ENCODE peak calls at places on chromosomes 2 and 18, in eight cellular contexts. A, R, S, L, M, J, P and V are unnamed samples.

GRCh38 chr18:23126352-23127056 is 8.8 kb upstream of the CABLES1 start:
- DNase-seq in J (no peak), R (no peak), L (no peak), A (no peak), P (no peak), M (peak; percentile 53), S (peak; percentile 49), V (no peak)

GRCh38 chr2:36450466-36451196 is 95.1 kb downstream of the CRIM1 start:
- DNase-seq in A (no peak), L (no peak), P (no peak), S (no peak), R (no peak), J (no peak), M (no peak), V (no peak)

GRCh38 chr2:124973396-124973795 is 948.3 kb downstream of the CNTNAP5 start:
- DNase-seq in R (no peak), P (no peak), M (no peak), A (no peak), J (no peak), S (no peak), L (no peak), V (no peak)

GRCh38 chr18:75321431-75321830 is 106.1 kb downstream of the SMIM21 start:
- DNase-seq in L (no peak), J (no peak), A (no peak), S (no peak), R (no peak), P (no peak), M (no peak), V (no peak)

GRCh38 chr2:28206786-28207185 is 185.9 kb upstream of the FOSL2 start:
- DNase-seq in J (no peak), A (no peak), P (no peak), S (no peak), R (no peak), L (no peak), M (no peak), V (no peak)

GRCh38 chr2:16425462-16426336 is 239.9 kb downstream of the CYRIA start:
- DNase-seq in M (peak; percentile 29), A (peak; percentile 62), L (no peak), J (no peak), P (peak; percentile 22), R (peak; percentile 82), S (peak; percentile 46), V (peak; percentile 62)

GRCh38 chr2:97758131-97758705 is 44.8 kb downstream of the ZAP70 start:
- DNase-seq in R (no peak), M (no peak), A (no peak), L (no peak), J (no peak), P (no peak), S (no peak), V (no peak)

GRCh38 chr18:43650423-43650822 is 373.1 kb upstream of the SYT4 start:
- DNase-seq in A (no peak), S (no peak), J (no peak), L (no peak), M (no peak), P (no peak), R (no peak), V (no peak)

GRCh38 chr2:46568212-46569009 is 89.0 kb downstream of the TMEM247 start:
- DNase-seq in M (no peak), R (no peak), L (no peak), A (no peak), J (no peak), P (no peak), S (no peak), V (no peak)

GRCh38 chr2:201347154-201347553 is 10.0 kb downstream of the FLACC1 start:
- DNase-seq in J (no peak), S (no peak), M (no peak), A (no peak), L (no peak), P (no peak), R (no peak), V (no peak)

GRCh38 chr2:198283149-198283548 is 478.8 kb downstream of the PLCL1 start:
- DNase-seq in L (no peak), M (no peak), J (no peak), P (no peak), R (no peak), S (no peak), A (no peak), V (no peak)

GRCh38 chr2:85593023-85593422 is 2.5 kb upstream of the RNF181 start:
- DNase-seq in A (no peak), R (no peak), M (no peak), J (no peak), S (no peak), L (no peak), P (no peak), V (peak; percentile 88)

GRCh38 chr18:12564378-12564777 is 93.5 kb downstream of the SPIRE1 start:
- DNase-seq in J (no peak), P (no peak), L (no peak), R (no peak), A (no peak), S (no peak), M (no peak), V (no peak)

GRCh38 chr2:18721038-18721922 is 131.9 kb upstream of the NT5C1B start:
- DNase-seq in A (no peak), S (no peak), L (no peak), R (no peak), P (no peak), M (no peak), J (no peak), V (no peak)

GRCh38 chr2:235543126-235543750 is 49.4 kb downstream of the AGAP1 start:
- DNase-seq in J (no peak), S (peak; percentile 52), R (no peak), A (no peak), L (no peak), P (no peak), M (peak; percentile 77), V (no peak)

GRCh38 chr18:55790296-55790695 is 202.3 kb upstream of the TCF4 start:
- DNase-seq in S (no peak), R (no peak), J (no peak), P (no peak), A (no peak), M (no peak), L (no peak), V (no peak)

GRCh38 chr2:75595541-75596395 is 35.0 kb upstream of the EVA1A start:
- DNase-seq in M (no peak), A (no peak), S (no peak), J (no peak), R (no peak), L (no peak), P (no peak), V (no peak)

GRCh38 chr2:173300458-173300857 is 54.2 kb upstream of the CDCA7 start:
- DNase-seq in J (no peak), P (no peak), A (no peak), M (no peak), R (no peak), S (no peak), L (no peak), V (no peak)

GRCh38 chr2:98084151-98084868 is 2.7 kb upstream of the VWA3B start:
- DNase-seq in M (peak; percentile 49), J (no peak), R (no peak), S (peak; percentile 20), L (no peak), P (no peak), A (no peak), V (no peak)

DNA sequence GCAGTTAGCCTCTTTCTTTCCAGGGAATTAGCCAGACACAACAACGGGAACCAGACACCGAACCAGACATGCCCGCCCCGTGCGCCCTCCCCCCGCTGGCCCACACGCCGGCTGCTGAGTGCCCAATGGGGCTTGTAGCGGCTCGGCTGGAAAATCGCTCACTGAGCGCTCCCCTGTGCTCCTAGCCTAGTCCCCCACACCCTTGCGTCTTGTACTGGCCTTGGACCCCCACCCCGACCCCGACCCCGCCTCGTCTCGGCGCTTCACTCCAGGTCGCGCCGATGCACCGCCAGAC is 1.3 kb downstream of the GAD1 start:
- DNase-seq in M (peak; percentile 26), P (no peak), A (no peak), L (no peak), J (no peak), S (no peak), R (no peak), V (no peak)
- H3K4me3 ChIP-seq in M (no peak overlapping the region), P (peak overlapping the region; percentile 59), A (peak overlapping the region; percentile 49), L (peak overlapping the region; percentile 39), J (peak overlapping the region; percentile 7), S (no peak overlapping the region), R (peak overlapping the region; percentile 28), V (peak overlapping the region; percentile 48)

GRCh38 chr2:60536716-60537115 is 16.7 kb downstream of the BCL11A start:
- DNase-seq in A (no peak), M (no peak), R (peak; percentile 46), S (no peak), P (no peak), J (no peak), L (no peak), V (no peak)
- H3K4me1 ChIP-seq in A (peaks cover 8% of the 10 kb centered on the region), M (peaks cover 13% of the 10 kb centered on the region), R (peaks cover 6% of the 10 kb centered on the region), S (peaks cover 62% of the 10 kb centered on the region), P (peaks cover 89% of the 10 kb centered on the region), J (peaks cover 100% of the 10 kb centered on the region), L (no peaks in the 10 kb centered on the region), V (peaks cover 74% of the 10 kb centered on the region)

DNA sequence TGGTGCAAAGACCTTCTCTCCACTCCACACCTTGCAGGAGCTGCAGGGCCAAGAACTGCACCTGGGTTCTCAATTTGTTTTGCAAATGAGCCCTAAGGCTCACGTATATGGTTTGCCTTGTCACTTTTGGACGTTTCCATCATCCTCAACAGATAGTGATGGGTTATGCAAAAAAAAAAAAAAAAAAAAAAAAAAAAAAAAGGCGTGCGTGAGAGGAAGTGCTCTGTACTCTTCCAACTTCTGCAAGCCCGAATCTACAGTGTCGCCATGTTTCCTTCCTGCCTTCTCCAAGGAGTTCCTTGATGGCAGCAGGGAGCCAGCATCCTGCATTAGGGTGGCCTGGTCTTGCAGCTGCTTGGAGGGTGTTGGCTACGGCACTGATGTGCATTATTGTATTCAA is 4.0 kb upstream of the INHBB start:
- DNase-seq in M (no peak), S (no peak), P (no peak), A (no peak), R (no peak), L (no peak), J (no peak), V (no peak)
- TF ChIP-seq CTCF in M (no peak), S (no peak), P (no peak), A (no peak), R (no peak), L (no peak), J (no peak), V (no peak)

GRCh38 chr2:164565345-164565744 is 55.9 kb downstream of the GRB14 start:
- DNase-seq in S (no peak), J (no peak), P (no peak), R (no peak), A (no peak), M (no peak), L (no peak), V (no peak)

GRCh38 chr2:164570475-164570874 is 50.8 kb downstream of the GRB14 start:
- DNase-seq in S (no peak), M (no peak), J (no peak), R (no peak), A (no peak), P (no peak), L (no peak), V (no peak)

GRCh38 chr2:164567335-164567989 is 53.8 kb downstream of the GRB14 start:
- DNase-seq in P (no peak), M (no peak), J (no peak), S (no peak), A (no peak), L (no peak), R (no peak), V (no peak)

GRCh38 chr2:164568317-164568716 is 53.0 kb downstream of the GRB14 start:
- DNase-seq in P (no peak), M (no peak), J (no peak), S (no peak), A (no peak), R (no peak), L (no peak), V (peak; percentile 35)

GRCh38 chr2:164569334-164569733 is 51.9 kb downstream of the GRB14 start:
- DNase-seq in R (no peak), A (no peak), S (no peak), M (no peak), J (no peak), L (no peak), P (no peak), V (no peak)
- H3K4me3 ChIP-seq in R (no peak overlapping the region), A (no peak overlapping the region), S (no peak overlapping the region), M (no peak overlapping the region), J (no peak overlapping the region), L (no peak overlapping the region), P (no peak overlapping the region), V (no peak overlapping the region)